ENCODE peak calls at places on chromosome 17, in seven cellular contexts. A is tibial artery; X is left ventricle myocardium inferior; O is heart right ventricle; T is neural progenitor cell; Y is astrocyte; G is CD4-positive, alpha-beta memory T cell. P is an unnamed sample. For H3K4me1, the result is how much of the 10 kb centered on the place peaks cover.

GRCh38 chr17:17439971-17440843 is 36.6 kb upstream of the MED9 start:
- DNase-seq in A (no peak), X (peak), O (peak), T (peak), Y (no peak), G (peak), P (no peak)

GRCh38 chr17:36823850-36824677 is 113.2 kb upstream of the LHX1 start:
- DNase-seq in A (no peak), X (no peak), O (no peak), T (no peak), Y (no peak), G (no peak), P (no peak)

GRCh38 chr17:41111151-41111885 is 6.1 kb downstream of the KRTAP4-9 start:
- DNase-seq in A (no peak), X (no peak), O (no peak), T (no peak), Y (no peak), G (no peak), P (no peak)

GRCh38 chr17:193841-194806 is 12.7 kb upstream of the DOC2B start:
- DNase-seq in A (no peak), X (no peak), O (no peak), T (no peak), Y (no peak), G (no peak), P (no peak)

GRCh38 chr17:27294689-27295630 is 1.0 kb downstream of the WSB1 start:
- DNase-seq in A (peak), X (no peak), O (no peak), T (peak), Y (peak), G (peak), P (peak)

GRCh38 chr17:44065668-44066203 is 735 bp downstream of the LSM12 start:
- DNase-seq in A (no peak), X (no peak), O (no peak), T (no peak), Y (no peak), G (peak), P (no peak)

GRCh38 chr17:17568772-17569195 is 22.7 kb downstream of the PEMT start:
- DNase-seq in A (no peak), X (peak), O (peak), T (peak), Y (no peak), G (peak), P (peak)

GRCh38 chr17:9802294-9802693 is 10.9 kb upstream of the DHRS7C start:
- DNase-seq in A (no peak), X (peak), O (no peak), T (no peak), Y (no peak), G (no peak), P (no peak)

GRCh38 chr17:75697651-75698291 is 23.5 kb upstream of the ITGB4 start:
- DNase-seq in A (no peak), X (no peak), O (no peak), T (no peak), Y (no peak), G (no peak), P (peak)

GRCh38 chr17:39754958-39755549 is 17.3 kb downstream of the GRB7 start:
- DNase-seq in A (peak), X (no peak), O (no peak), T (peak), Y (no peak), G (no peak), P (no peak)

GRCh38 chr17:29458066-29458465 is 67.9 kb downstream of the TAOK1 start:
- DNase-seq in A (no peak), X (no peak), O (no peak), T (no peak), Y (no peak), G (no peak), P (no peak)

GRCh38 chr17:82267575-82268379 is 5.7 kb downstream of the CSNK1D start:
- DNase-seq in A (peak), X (peak), O (peak), T (no peak), Y (peak), G (no peak), P (peak)

GRCh38 chr17:65058615-65059014 is 2.1 kb upstream of the GNA13 start:
- DNase-seq in A (no peak), X (no peak), O (no peak), T (no peak), Y (no peak), G (no peak), P (no peak)

GRCh38 chr17:69733171-69734014 is 318.9 kb downstream of the MAP2K6 start:
- DNase-seq in A (no peak), X (peak), O (peak), T (no peak), Y (peak), G (no peak), P (peak)

GRCh38 chr17:46163316-46163715 is 29.9 kb downstream of the KANSL1 start:
- DNase-seq in A (no peak), X (no peak), O (no peak), T (no peak), Y (no peak), G (no peak), P (no peak)

DNA sequence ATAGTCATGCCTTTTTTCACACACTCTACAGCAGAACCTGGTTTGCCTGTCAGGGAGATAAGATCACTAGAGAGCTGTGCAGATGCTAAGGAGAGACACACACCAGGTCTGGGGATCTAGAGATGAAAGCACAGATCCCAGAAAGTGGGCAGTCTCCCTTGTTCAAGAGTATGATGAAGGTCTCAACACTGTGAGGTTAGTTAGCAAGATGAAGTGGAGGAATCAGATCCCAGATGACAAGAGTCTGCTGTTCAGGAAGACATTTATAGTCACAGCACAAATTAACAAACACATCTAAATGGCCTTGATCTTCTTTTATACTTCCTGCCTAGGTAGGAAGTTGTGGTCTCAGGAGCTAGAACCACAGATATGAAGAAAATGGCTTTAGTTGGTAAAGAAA is 23.4 kb upstream of the SKAP1 start:
- DNase-seq in A (no peak), X (no peak), O (no peak), T (no peak), Y (no peak), G (peak), P (no peak)
- H3K4me1 ChIP-seq in A (under half), X (under half), O (under half), T (under half), Y (under half), G (half or more), P (under half)

DNA sequence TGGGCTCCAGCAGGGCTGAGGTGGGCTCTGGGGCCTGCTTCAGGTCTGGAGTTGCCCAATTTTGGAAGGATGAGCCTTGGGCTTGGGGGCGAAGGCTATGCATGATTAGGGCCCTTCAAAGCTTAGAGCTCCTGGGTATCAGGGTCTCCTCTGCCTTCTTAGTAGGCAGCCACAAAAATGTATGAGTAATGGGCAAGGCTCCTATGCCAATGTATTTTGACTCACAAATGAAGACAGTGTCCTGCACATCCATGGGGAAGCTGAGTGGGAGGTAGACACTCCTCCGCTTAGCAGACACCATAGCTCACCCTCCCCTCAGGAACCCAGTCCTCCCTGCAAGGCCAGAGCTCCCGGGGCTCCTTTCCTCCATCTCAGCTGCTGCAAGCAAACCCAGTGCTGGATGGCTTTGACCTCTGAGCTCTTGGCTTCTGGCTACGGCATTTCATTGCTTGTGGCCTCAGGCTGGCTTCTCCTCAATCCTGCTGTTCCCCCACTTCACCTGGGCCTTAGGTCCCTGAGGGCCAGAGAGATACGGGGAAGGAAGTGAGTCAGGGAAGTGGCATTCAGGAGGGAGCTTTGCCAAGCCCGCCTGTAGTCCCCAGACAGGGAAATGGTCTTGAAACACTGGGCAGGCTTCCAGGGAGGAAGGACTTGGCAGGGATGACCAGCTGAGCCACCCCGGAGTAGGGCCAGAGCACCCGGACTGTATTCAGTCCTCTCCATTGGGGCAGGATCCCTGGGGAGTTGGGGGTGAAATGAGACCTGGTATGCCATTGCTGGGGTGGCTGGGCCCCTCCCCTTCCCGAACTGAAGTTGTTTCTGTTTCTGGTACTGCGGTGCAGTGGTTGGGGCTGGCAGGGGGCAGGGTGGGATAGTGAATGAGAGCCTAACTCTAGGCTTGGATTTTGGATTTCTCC is 4.4 kb downstream of the ABCC3 start:
- DNase-seq in A (peak), X (peak), O (peak), T (no peak), Y (peak), G (no peak), P (peak)
- H3K4me1 ChIP-seq in A (under half), X (under half), O (under half), T (under half), Y (under half), G (under half), P (under half)

DNA sequence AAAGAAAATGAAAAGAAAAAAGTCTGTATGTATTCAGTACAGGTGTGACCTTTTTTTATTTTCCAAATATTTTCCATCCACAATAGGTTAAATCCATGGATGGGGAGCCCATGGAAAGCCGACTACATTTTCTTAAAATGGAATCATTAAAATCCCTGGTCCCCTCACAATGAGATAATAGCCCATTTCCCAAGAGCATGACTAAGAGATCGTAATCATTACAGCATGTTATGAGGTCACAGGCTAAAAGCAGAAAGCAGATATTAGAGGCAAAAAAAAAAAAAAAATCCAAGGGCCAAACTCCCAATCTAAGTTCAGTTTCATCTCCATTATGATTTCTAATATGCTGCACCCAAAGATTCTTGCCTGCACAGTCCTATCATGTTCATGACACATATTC is 44.7 kb downstream of the CYTH1 start:
- DNase-seq in A (no peak), X (no peak), O (no peak), T (no peak), Y (peak), G (no peak), P (no peak)
- H3K4me1 ChIP-seq in A (under half), X (half or more), O (half or more), T (under half), Y (under half), G (half or more), P (half or more)

GRCh38 chr17:77418609-77419008 is 277.8 kb downstream of the SEC14L1 start:
- DNase-seq in A (no peak), X (no peak), O (no peak), T (no peak), Y (no peak), G (no peak), P (no peak)

GRCh38 chr17:77419547-77420475 is 279.0 kb downstream of the SEC14L1 start:
- DNase-seq in A (no peak), X (no peak), O (no peak), T (peak), Y (peak), G (no peak), P (no peak)

GRCh38 chr17:77417575-77417974 is 276.8 kb downstream of the SEC14L1 start:
- DNase-seq in A (no peak), X (no peak), O (no peak), T (no peak), Y (no peak), G (no peak), P (no peak)

GRCh38 chr17:77420476-77420803 is 279.7 kb downstream of the SEC14L1 start:
- DNase-seq in A (no peak), X (no peak), O (no peak), T (no peak), Y (no peak), G (no peak), P (no peak)

DNA sequence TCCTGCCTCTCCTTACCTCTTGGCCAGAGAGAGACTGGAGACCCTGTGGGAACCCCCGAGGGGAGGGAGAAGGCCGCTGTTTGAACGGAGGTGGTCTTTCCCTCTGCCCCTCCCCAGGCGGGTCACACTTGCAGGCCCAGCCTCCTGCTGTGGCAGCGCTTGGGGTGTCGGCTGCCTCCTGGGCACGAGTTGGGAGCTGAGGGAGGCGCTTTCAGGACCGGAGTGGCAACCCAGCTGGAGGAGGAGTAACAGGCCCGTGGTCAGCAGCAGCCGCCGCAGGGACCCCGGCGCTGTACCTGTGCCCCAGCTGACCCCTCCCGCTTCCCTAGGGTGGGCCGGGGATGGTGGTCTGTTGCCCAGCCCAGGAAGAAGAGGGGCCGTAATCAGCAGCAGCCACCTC is 278.3 kb downstream of the SEC14L1 start:
- DNase-seq in A (no peak), X (no peak), O (no peak), T (no peak), Y (no peak), G (no peak), P (no peak)
- H3K4me1 ChIP-seq in A (under half), X (half or more), O (under half), T (under half), Y (half or more), G (half or more), P (half or more)

GRCh38 chr17:78122991-78123249 is 5.6 kb downstream of the TMC6 start:
- DNase-seq in A (no peak), X (no peak), O (no peak), T (no peak), Y (no peak), G (no peak), P (no peak)
- H3K4me1 ChIP-seq in A (under half), X (half or more), O (under half), T (under half), Y (under half), G (half or more), P (under half)